ENCODE peak calls at places on chromosomes 12 and 14, in ten cellular contexts. W, N, J, B, K, F, S, X, I and V are unnamed samples. For H3K4me1, the result is how much of the 10 kb centered on the place peaks cover.

GRCh38 chr12:8145754-8146415 is 10.9 kb upstream of the ZNF705A start:
- DNase-seq in B (no peak), I (peak), F (no peak), N (peak), J (peak), W (peak), S (no peak), X (no peak), K (peak), V (peak)

GRCh38 chr14:21044106-21044618 is 2.0 kb downstream of the RNASE7 start:
- DNase-seq in I (no peak), J (no peak), W (peak), N (peak), K (no peak), B (no peak), F (no peak), S (no peak), X (peak), V (no peak)

GRCh38 chr14:74347795-74348100 is 523 bp upstream of the VRTN start:
- DNase-seq in B (no peak), F (no peak), X (no peak), J (no peak), I (no peak), N (no peak), K (no peak), W (no peak), S (no peak), V (no peak)

GRCh38 chr14:65331652-65332051 is 80.9 kb upstream of the FUT8 start:
- DNase-seq in B (no peak), W (no peak), S (no peak), F (no peak), X (no peak), J (no peak), I (no peak), N (no peak), K (no peak), V (no peak)

GRCh38 chr12:49869816-49870500 is 27.1 kb upstream of the BCDIN3D start:
- DNase-seq in X (no peak), W (no peak), K (no peak), J (no peak), N (no peak), B (no peak), I (no peak), F (peak), S (peak), V (no peak)

GRCh38 chr14:96581026-96581425 is 78.8 kb downstream of the PAPOLA start:
- DNase-seq in I (no peak), W (no peak), J (no peak), X (no peak), N (no peak), B (no peak), K (no peak), S (no peak), F (no peak), V (no peak)

GRCh38 chr12:120119395-120119973 is 2.9 kb upstream of the RAB35 start:
- DNase-seq in F (no peak), X (no peak), J (no peak), N (no peak), K (no peak), W (no peak), B (no peak), I (no peak), S (no peak), V (no peak)

GRCh38 chr12:78181544-78182162 is 351.0 kb downstream of the NAV3 start:
- DNase-seq in X (peak), N (no peak), J (peak), W (no peak), F (no peak), I (no peak), B (no peak), S (no peak), K (peak), V (no peak)

GRCh38 chr12:115135800-115136211 is 451.8 kb upstream of the TBX3 start:
- DNase-seq in F (no peak), K (no peak), N (peak), W (peak), B (peak), S (no peak), I (no peak), J (no peak), X (no peak), V (no peak)

GRCh38 chr14:55084648-55085441 is 33.4 kb downstream of the MAPK1IP1L start:
- DNase-seq in F (no peak), J (no peak), S (peak), K (no peak), X (no peak), I (no peak), B (no peak), N (no peak), W (no peak), V (no peak)

GRCh38 chr12:1332327-1332726 is 262.1 kb downstream of the FBXL14 start:
- DNase-seq in F (no peak), X (no peak), K (no peak), S (no peak), J (no peak), I (no peak), N (no peak), B (peak), W (no peak), V (no peak)

GRCh38 chr14:56147980-56148901 is 30.0 kb downstream of the PELI2 start:
- DNase-seq in S (no peak), B (no peak), I (no peak), J (no peak), N (no peak), X (no peak), W (no peak), K (peak), F (no peak), V (no peak)

GRCh38 chr12:497501-498160 is 37.9 kb downstream of the B4GALNT3 start:
- DNase-seq in F (no peak), B (no peak), X (no peak), W (no peak), N (no peak), K (no peak), J (peak), S (no peak), I (no peak), V (no peak)

GRCh38 chr12:121494093-121494787 is 86.6 kb downstream of the KDM2B start:
- DNase-seq in X (peak), B (no peak), S (peak), I (peak), N (no peak), J (peak), F (peak), K (peak), W (no peak), V (no peak)

GRCh38 chr14:61477845-61478438 is 156.6 kb downstream of the PRKCH start:
- DNase-seq in X (peak), J (no peak), S (peak), B (no peak), K (no peak), I (peak), N (peak), W (peak), F (peak), V (no peak)

GRCh38 chr12:29226621-29227020 is 77.5 kb downstream of the FAR2 start:
- DNase-seq in B (no peak), I (no peak), N (no peak), K (no peak), X (no peak), F (no peak), W (no peak), S (no peak), J (no peak), V (no peak)

GRCh38 chr12:12986775-12987332 is 13.2 kb downstream of the HEBP1 start:
- DNase-seq in N (no peak), X (no peak), F (no peak), K (no peak), S (no peak), B (no peak), I (no peak), J (no peak), W (no peak), V (no peak)

GRCh38 chr12:12984119-12984518 is 15.9 kb downstream of the HEBP1 start:
- DNase-seq in X (no peak), W (no peak), B (no peak), N (no peak), K (no peak), J (no peak), I (no peak), F (no peak), S (no peak), V (no peak)

GRCh38 chr12:12983420-12984035 is 16.5 kb downstream of the HEBP1 start:
- DNase-seq in J (no peak), B (no peak), N (no peak), S (no peak), W (no peak), I (no peak), X (peak), F (no peak), K (peak), V (no peak)

GRCh38 chr12:12987421-12987820 is 12.6 kb downstream of the HEBP1 start:
- DNase-seq in W (no peak), S (no peak), F (no peak), B (no peak), I (no peak), J (no peak), K (no peak), X (no peak), N (no peak), V (no peak)

GRCh38 chr12:12985817-12986408 is 14.2 kb downstream of the HEBP1 start:
- DNase-seq in X (peak), I (no peak), F (no peak), B (no peak), N (no peak), W (no peak), S (no peak), K (peak), J (peak), V (no peak)
- TF ChIP-seq CTCF in X (peak), I (no peak), F (peak), B (no peak), N (peak), W (peak), S (peak), K (peak), J (peak), V (peak)

GRCh38 chr12:104496336-104496735 is 39.6 kb downstream of the CHST11 start:
- DNase-seq in X (no peak), N (no peak), B (no peak), J (no peak), W (no peak), K (no peak), F (no peak), S (no peak), I (no peak), V (no peak)
- H3K4me1 ChIP-seq in X (under half), N (under half), B (under half), J (under half), W (under half), K (under half), F (half or more), S (half or more), I (under half), V (half or more)

GRCh38 chr14:22766457-22767322 is at the start of gene OXA1L:
- DNase-seq in F (peak), B (peak), J (peak), X (peak), I (peak), W (peak), N (peak), K (peak), S (peak), V (peak)
- H3K27ac ChIP-seq in F (peak), B (peak), J (peak), X (peak), I (peak), W (peak), N (peak), K (peak), S (peak), V (peak)

GRCh38 chr12:111687952-111688351 is 2.1 kb downstream of the ACAD10 start:
- DNase-seq in I (no peak), X (no peak), N (no peak), W (no peak), J (no peak), S (no peak), K (no peak), F (no peak), B (no peak), V (no peak)

GRCh38 chr12:111687255-111687654 is 1.4 kb downstream of the ACAD10 start:
- DNase-seq in W (no peak), X (peak), B (no peak), J (no peak), I (no peak), F (no peak), S (no peak), K (peak), N (no peak), V (no peak)

GRCh38 chr12:111685322-111685810 is 390 bp downstream of the BRAP start:
- DNase-seq in X (no peak), K (no peak), B (no peak), F (no peak), N (peak), S (no peak), W (no peak), J (no peak), I (no peak), V (no peak)

GRCh38 chr12:111686574-111687105 is 787 bp downstream of the ACAD10 start:
- DNase-seq in J (no peak), I (no peak), S (no peak), X (peak), B (no peak), N (no peak), F (no peak), W (no peak), K (no peak), V (no peak)

DNA sequence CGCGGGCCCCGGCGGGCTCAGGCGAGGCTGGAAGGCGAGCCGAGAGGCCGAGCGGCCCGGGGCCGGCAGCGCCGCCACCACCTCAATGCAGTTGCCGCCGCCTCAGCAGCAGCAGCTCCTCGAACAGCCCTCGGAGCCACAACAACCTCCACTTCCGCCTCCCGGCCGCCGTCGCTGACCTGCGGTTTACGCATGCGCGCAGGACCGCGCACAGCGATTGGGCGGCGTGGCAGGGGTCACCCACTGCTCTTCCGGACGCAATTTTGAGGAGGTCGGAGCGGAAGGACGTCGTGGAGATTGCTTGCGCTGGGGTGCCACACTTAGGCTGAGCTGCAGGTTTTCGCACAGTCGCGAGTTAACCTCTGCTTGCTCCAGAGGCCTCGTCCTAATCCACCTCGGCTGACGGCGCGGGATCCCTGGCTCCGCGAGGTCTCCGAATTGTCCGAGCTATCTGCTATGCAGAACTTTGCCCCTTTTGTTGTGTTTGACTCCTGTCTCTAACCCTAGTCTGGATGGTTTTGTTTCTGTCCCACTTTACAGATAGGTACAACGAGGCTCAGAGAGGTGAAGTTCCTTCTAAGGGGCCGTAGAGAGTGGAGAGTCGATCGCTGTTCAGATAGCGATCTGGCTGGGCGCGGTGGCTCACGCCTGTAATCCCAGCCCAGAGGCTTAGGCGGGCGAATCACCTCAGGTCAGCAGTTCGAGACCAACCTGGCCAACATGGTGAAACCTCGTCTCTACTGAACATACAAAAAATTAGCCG is at the start of the genes ACAD10 and BRAP:
- DNase-seq in K (peak), X (peak), N (peak), B (peak), I (peak), F (peak), S (peak), J (peak), W (peak), V (peak)
- TF ChIP-seq CTCF in K (no peak), X (no peak), N (no peak), B (no peak), I (no peak), F (peak), S (no peak), J (no peak), W (no peak), V (no peak)

GRCh38 chr12:124675881-124676688 is 108.7 kb upstream of the NCOR2 start:
- DNase-seq in J (no peak), I (no peak), X (no peak), K (no peak), F (no peak), W (peak), N (no peak), B (no peak), S (no peak), V (no peak)

GRCh38 chr12:124674937-124675336 is 107.5 kb upstream of the NCOR2 start:
- DNase-seq in B (no peak), K (no peak), I (no peak), X (no peak), S (no peak), W (no peak), J (no peak), F (no peak), N (no peak), V (no peak)

GRCh38 chr12:124677552-124678356 is 110.3 kb upstream of the NCOR2 start:
- DNase-seq in S (no peak), J (no peak), I (no peak), K (no peak), B (no peak), F (no peak), W (no peak), X (no peak), N (peak), V (no peak)

GRCh38 chr12:124678421-124678893 is 111.0 kb upstream of the NCOR2 start:
- DNase-seq in I (no peak), K (no peak), W (no peak), J (no peak), S (no peak), X (no peak), N (peak), F (no peak), B (no peak), V (no peak)

GRCh38 chr12:124676725-124677462 is 109.5 kb upstream of the NCOR2 start:
- DNase-seq in X (no peak), I (no peak), S (no peak), W (no peak), J (no peak), K (no peak), N (no peak), F (no peak), B (no peak), V (no peak)
- H3K4me1 ChIP-seq in X (under half), I (under half), S (under half), W (under half), J (under half), K (under half), N (under half), F (half or more), B (under half), V (under half)

GRCh38 chr14:83827383-83827782 is 1702.6 kb upstream of the FLRT2 start:
- DNase-seq in J (no peak), K (peak), S (no peak), F (no peak), I (peak), B (no peak), X (peak), W (no peak), N (no peak), V (no peak)
- H3K27ac ChIP-seq in J (no peak), K (no peak), S (no peak), F (no peak), I (no peak), B (no peak), X (no peak), W (no peak), N (no peak), V (no peak)

GRCh38 chr12:93908846-93909592 is 231.8 kb downstream of the CRADD start:
- DNase-seq in S (no peak), N (peak), J (no peak), K (no peak), I (no peak), B (no peak), W (peak), F (no peak), X (no peak), V (no peak)
- TF ChIP-seq CTCF in S (no peak), N (no peak), J (no peak), K (no peak), I (no peak), B (no peak), W (no peak), F (no peak), X (no peak), V (no peak)

GRCh38 chr14:36659010-36659821 is 2.4 kb upstream of the PAX9 start:
- DNase-seq in X (no peak), S (no peak), F (no peak), N (no peak), B (no peak), I (no peak), J (peak), K (no peak), W (no peak), V (no peak)
- H3K4me1 ChIP-seq in X (under half), S (under half), F (half or more), N (half or more), B (under half), I (under half), J (under half), K (half or more), W (under half), V (half or more)